ENCODE peak calls at places on chromosomes 11 and 22, in four cellular contexts. Y is GM23338, R is thoracic aorta, F is A549. D is an unnamed sample.
A peak's percentile ranks its signal among the peaks of the same experiment; 100 is the strongest.

GRCh38 chr11:91871791-91872190 is 352.8 kb upstream of the FAT3 start:
- DNase-seq in Y (no peak), R (no peak), F (no peak), D (no peak)

GRCh38 chr11:69230856-69231425 is 63.0 kb upstream of the MYEOV start:
- DNase-seq in Y (no peak), R (no peak), F (no peak), D (no peak)

GRCh38 chr11:46322759-46323158 is 24.5 kb upstream of the DGKZ start:
- DNase-seq in Y (peak; percentile 85), R (no peak), F (no peak), D (peak; percentile 32)

GRCh38 chr11:8068605-8069221 is 12.3 kb upstream of the TUB start:
- DNase-seq in Y (no peak), R (no peak), F (peak; percentile 27), D (peak; percentile 94)

GRCh38 chr22:42399315-42400271 is 32.6 kb downstream of the NFAM1 start:
- DNase-seq in Y (peak; percentile 54), R (no peak), F (no peak), D (peak; percentile 3)

GRCh38 chr11:119624102-119624615 is 104.8 kb downstream of the NECTIN1 start:
- DNase-seq in Y (peak; percentile 63), R (no peak), F (peak; percentile 36), D (no peak)

GRCh38 chr22:28438183-28438778 is 241.4 kb downstream of the TTC28 start:
- DNase-seq in Y (no peak), R (no peak), F (no peak), D (no peak)

GRCh38 chr11:46243796-46244109 is 33.7 kb upstream of the CREB3L1 start:
- DNase-seq in Y (no peak), R (no peak), F (no peak), D (no peak)

GRCh38 chr11:130389315-130389935 is 39.0 kb downstream of the ADAMTS8 start:
- DNase-seq in Y (no peak), R (no peak), F (no peak), D (no peak)

GRCh38 chr11:95229199-95230053 is 1.6 kb downstream of the SESN3 start:
- DNase-seq in Y (peak; percentile 28), R (no peak), F (no peak), D (peak; percentile 41)

GRCh38 chr22:28146401-28147304 is 227.6 kb upstream of the PITPNB start:
- DNase-seq in Y (no peak), R (no peak), F (no peak), D (peak; percentile 52)

GRCh38 chr11:111944139-111944538 is 7.0 kb downstream of the DIXDC1 start:
- DNase-seq in Y (peak; percentile 52), R (no peak), F (no peak), D (peak; percentile 88)

GRCh38 chr11:68773521-68774187 is 22.3 kb upstream of the TESMIN start:
- DNase-seq in Y (no peak), R (no peak), F (no peak), D (no peak)

GRCh38 chr11:68043349-68044144 is 4.7 kb downstream of the TCIRG1 start:
- DNase-seq in Y (no peak), R (no peak), F (peak; percentile 53), D (no peak)

GRCh38 chr11:67105964-67106363 is 13.1 kb upstream of the KDM2A start:
- DNase-seq in Y (no peak), R (no peak), F (no peak), D (no peak)

GRCh38 chr11:76823481-76824028 is 37.2 kb upstream of the ACER3 start:
- DNase-seq in Y (peak; percentile 52), R (no peak), F (peak; percentile 91), D (peak; percentile 81)

GRCh38 chr22:45120931-45121330 is 42.8 kb upstream of the NUP50 start:
- DNase-seq in Y (no peak), R (no peak), F (no peak), D (no peak)

GRCh38 chr22:24189249-24190158 is 8.2 kb downstream of the SUSD2 start:
- DNase-seq in Y (peak; percentile 90), R (no peak), F (peak; percentile 84), D (peak; percentile 81)

GRCh38 chr11:124285610-124286344 is 28.0 kb downstream of the OR8D1 start:
- DNase-seq in Y (no peak), R (no peak), F (no peak), D (peak; percentile 64)

GRCh38 chr11:44051171-44051570 is 3.4 kb downstream of the ACCSL start:
- DNase-seq in Y (no peak), R (no peak), F (no peak), D (no peak)

GRCh38 chr11:63491614-63492372 is 826 bp upstream of the PLAAT5 start:
- DNase-seq in Y (peak; percentile 25), R (no peak), F (no peak), D (no peak)

DNA sequence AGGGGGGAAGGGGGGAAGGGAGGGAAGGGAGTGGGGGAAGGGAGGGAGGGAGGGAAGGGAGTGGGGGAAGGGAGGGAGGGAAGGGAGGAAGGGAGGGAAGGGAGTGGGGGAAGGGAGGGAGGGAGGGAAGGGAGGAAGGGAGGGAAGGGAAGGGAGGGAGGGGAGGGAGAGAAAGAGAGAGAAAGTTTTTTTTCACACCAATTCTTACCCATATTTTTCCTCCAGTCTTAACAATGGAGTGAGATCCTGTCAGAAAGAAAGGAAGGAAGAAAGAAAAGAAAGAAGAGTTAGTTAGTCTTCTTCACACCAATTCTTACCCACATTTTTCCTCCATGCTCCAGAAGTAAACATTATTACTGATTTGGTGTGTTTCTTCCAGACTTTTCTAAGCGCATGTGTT is 3.0 kb upstream of the OR2AT4 start:
- DNase-seq in Y (no peak), R (no peak), F (no peak), D (no peak)
- H3K4me3 ChIP-seq in Y (no peak overlapping the region), R (no peak overlapping the region), F (no peak overlapping the region), D (no peak overlapping the region)

DNA sequence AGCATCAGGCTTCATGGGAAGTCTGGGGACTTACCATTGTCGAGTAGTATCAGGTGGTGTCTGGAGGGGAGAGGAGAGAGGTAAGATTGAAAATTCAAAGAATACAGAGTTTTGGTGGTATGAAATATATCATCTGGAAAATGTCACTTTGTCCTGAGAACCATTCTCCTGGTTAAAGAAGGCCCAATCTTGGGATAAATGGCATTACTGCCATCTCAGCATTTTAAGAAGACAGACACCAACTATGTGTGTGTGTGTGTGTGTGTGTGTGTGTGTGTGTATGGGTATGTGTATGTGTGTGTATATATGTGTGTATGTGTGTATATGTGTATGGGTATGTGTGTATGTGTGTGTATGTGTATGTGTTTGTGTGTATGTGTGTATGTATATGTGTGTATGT is 673.3 kb downstream of the NTM start:
- DNase-seq in Y (no peak), R (no peak), F (no peak), D (no peak)
- H3K4me1 ChIP-seq in Y (peaks cover 5% of the 10 kb centered on the region), R (no peaks in the 10 kb centered on the region), F (no peaks in the 10 kb centered on the region), D (no peaks in the 10 kb centered on the region)

GRCh38 chr11:88494857-88495256 is 157.3 kb upstream of the CTSC start:
- DNase-seq in Y (peak; percentile 29), R (no peak), F (no peak), D (peak; percentile 6)
- TF ChIP-seq CTCF in Y (peak; percentile 45), R (no peak), F (no peak), D (peak; percentile 7)

GRCh38 chr22:32203181-32204105 is 1.4 kb downstream of the RFPL2 start:
- DNase-seq in Y (peak; percentile 39), R (no peak), F (peak; percentile 5), D (no peak)
- H3K4me3 ChIP-seq in Y (peak overlapping the region; percentile 56), R (peak overlapping the region; percentile 47), F (peak overlapping the region; percentile 60), D (peak overlapping the region; percentile 34)

GRCh38 chr11:6312106-6312505 is 8.2 kb downstream of the CAVIN3 start:
- DNase-seq in Y (no peak), R (no peak), F (no peak), D (no peak)
- H3K4me1 ChIP-seq in Y (peaks cover 14% of the 10 kb centered on the region), R (peaks cover 13% of the 10 kb centered on the region), F (no peaks in the 10 kb centered on the region), D (no peaks in the 10 kb centered on the region)

GRCh38 chr22:19799322-19800190 is 39.0 kb downstream of the TBX1 start:
- DNase-seq in Y (peak; percentile 40), R (peak; percentile 25), F (no peak), D (no peak)

GRCh38 chr22:19798320-19798665 is 37.7 kb downstream of the TBX1 start:
- DNase-seq in Y (no peak), R (no peak), F (no peak), D (no peak)

GRCh38 chr22:19797631-19798319 is 37.2 kb downstream of the TBX1 start:
- DNase-seq in Y (no peak), R (no peak), F (no peak), D (no peak)

GRCh38 chr22:19800306-19800705 is 39.7 kb downstream of the TBX1 start:
- DNase-seq in Y (no peak), R (no peak), F (no peak), D (no peak)

GRCh38 chr22:19798825-19799224 is 38.2 kb downstream of the TBX1 start:
- DNase-seq in Y (no peak), R (no peak), F (no peak), D (no peak)
- TF ChIP-seq CTCF in Y (no peak), R (no peak), F (no peak), D (no peak)

DNA sequence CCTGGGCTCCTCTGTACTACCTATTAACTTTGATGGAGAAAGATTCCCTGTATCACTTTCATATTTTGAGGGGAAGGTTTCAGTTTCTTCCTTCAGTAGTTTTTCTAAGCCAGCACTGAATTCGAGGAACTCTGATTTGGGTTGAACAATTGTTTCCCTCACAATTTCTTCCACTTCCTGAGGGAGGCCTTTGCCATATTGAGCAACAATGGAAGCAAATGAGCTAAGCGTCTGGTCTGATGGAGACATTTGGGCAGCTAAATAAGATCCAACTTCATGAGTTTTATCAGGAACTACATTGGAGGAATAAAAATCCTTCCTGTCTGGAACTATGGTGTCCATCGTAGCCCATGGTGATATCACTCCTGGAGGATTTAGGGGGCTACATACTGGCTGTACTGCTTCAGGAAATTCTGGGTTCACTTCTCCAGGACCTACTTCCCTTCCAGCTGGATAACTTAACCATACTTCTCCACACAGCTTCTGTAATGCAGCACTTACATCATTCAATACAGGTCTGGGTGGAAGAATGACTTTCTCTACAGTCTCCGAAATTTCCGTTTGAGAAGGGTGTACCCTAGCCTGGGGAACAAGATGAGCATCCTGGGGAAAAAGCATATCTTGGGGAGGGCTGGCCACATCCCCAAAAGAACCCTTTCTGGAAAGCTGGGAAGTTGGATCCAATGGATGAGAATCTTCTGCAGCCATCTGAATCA is 38.9 kb upstream of the CCDC89 start:
- DNase-seq in Y (no peak), R (no peak), F (no peak), D (peak; percentile 54)
- H3K4me3 ChIP-seq in Y (no peak overlapping the region), R (no peak overlapping the region), F (no peak overlapping the region), D (no peak overlapping the region)

DNA sequence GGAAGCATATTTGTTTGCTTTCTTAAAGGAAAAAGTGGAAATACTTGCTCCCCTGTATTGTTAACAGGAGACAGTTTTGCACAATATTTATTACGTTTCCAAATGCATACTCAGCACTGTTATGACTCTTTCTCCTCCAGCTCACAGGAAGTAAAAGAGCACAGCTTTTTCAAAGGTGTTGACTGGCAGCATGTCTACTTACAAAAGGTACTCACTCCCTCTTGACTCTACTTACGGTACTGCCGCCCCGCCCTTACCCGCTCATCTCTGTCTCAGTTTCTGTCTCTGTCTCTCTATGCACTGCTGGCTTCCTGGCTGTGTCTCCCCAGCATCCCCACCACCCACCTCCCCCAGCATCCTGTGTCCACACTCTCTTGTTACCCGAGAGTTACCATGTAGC is 32.2 kb upstream of the MYO18B start:
- DNase-seq in Y (no peak), R (no peak), F (no peak), D (no peak)
- H3K4me1 ChIP-seq in Y (no peaks in the 10 kb centered on the region), R (peaks cover 9% of the 10 kb centered on the region), F (no peaks in the 10 kb centered on the region), D (peaks cover 44% of the 10 kb centered on the region)

GRCh38 chr11:74487875-74488274 is 5.6 kb downstream of the LIPT2 start:
- DNase-seq in Y (peak; percentile 55), R (no peak), F (no peak), D (no peak)
- TF ChIP-seq CTCF in Y (peak; percentile 38), R (no peak), F (peak; percentile 30), D (peak; percentile 8)

D was measured in cardiac muscle cell.